ENCODE peak calls at places on chromosomes 11 and 22, in five cellular contexts. One of them, this sample, is unnamed.

GRCh38 chr11:111186308-111186967 is 59.1 kb upstream of the POU2AF2 start:
- DNase-seq in GM23338: no peak
- DNase-seq in PC-3: no peak
- DNase-seq in GM23248: no peak
- DNase-seq in DND-41: no peak
- DNase-seq in this sample: no peak

GRCh38 chr11:11983427-11983826 is 25.0 kb downstream of the DKK3 start:
- DNase-seq in DND-41: no peak
- DNase-seq in GM23248: peak; percentile 60
- DNase-seq in GM23338: no peak
- DNase-seq in PC-3: no peak
- DNase-seq in this sample: no peak

GRCh38 chr11:129408865-129409444 is 33.3 kb downstream of the BARX2 start:
- DNase-seq in PC-3: no peak
- DNase-seq in GM23338: no peak
- DNase-seq in DND-41: no peak
- DNase-seq in GM23248: no peak
- DNase-seq in this sample: no peak

GRCh38 chr11:131658952-131659351 is 288.5 kb downstream of the NTM start:
- DNase-seq in GM23248: no peak
- DNase-seq in GM23338: no peak
- DNase-seq in DND-41: peak; percentile 39
- DNase-seq in PC-3: no peak
- DNase-seq in this sample: no peak

GRCh38 chr22:16917144-16918003 is 90.6 kb downstream of the GAB4 start:
- DNase-seq in GM23248: peak; percentile 68
- DNase-seq in DND-41: peak; percentile 60
- DNase-seq in GM23338: peak; percentile 90
- DNase-seq in PC-3: peak; percentile 56
- DNase-seq in this sample: peak; percentile 77

GRCh38 chr11:23875407-23875950 is 621.4 kb upstream of the LUZP2 start:
- DNase-seq in PC-3: no peak
- DNase-seq in GM23248: no peak
- DNase-seq in DND-41: no peak
- DNase-seq in GM23338: no peak
- DNase-seq in this sample: no peak

GRCh38 chr11:81658722-81659121 is 1074.9 kb downstream of the FAM181B start:
- DNase-seq in GM23338: peak; percentile 70
- DNase-seq in GM23248: peak; percentile 36
- DNase-seq in DND-41: no peak
- DNase-seq in PC-3: peak; percentile 38
- DNase-seq in this sample: peak; percentile 33

GRCh38 chr11:6468712-6469495 is 4.8 kb downstream of the TRIM3 start:
- DNase-seq in PC-3: peak; percentile 31
- DNase-seq in GM23338: peak; percentile 100
- DNase-seq in GM23248: peak; percentile 24
- DNase-seq in DND-41: peak; percentile 31
- DNase-seq in this sample: peak; percentile 93

GRCh38 chr22:38104084-38104483 is 6.4 kb downstream of the BAIAP2L2 start:
- DNase-seq in DND-41: no peak
- DNase-seq in GM23248: peak; percentile 47
- DNase-seq in GM23338: peak; percentile 85
- DNase-seq in PC-3: peak; percentile 31
- DNase-seq in this sample: no peak

GRCh38 chr11:106087815-106088435 is 10.5 kb downstream of the AASDHPPT start:
- DNase-seq in GM23248: peak; percentile 72
- DNase-seq in PC-3: peak; percentile 83
- DNase-seq in GM23338: peak; percentile 63
- DNase-seq in DND-41: peak; percentile 56
- DNase-seq in this sample: peak; percentile 66

GRCh38 chr11:106091480-106092123 is 14.1 kb downstream of the AASDHPPT start:
- DNase-seq in GM23338: no peak
- DNase-seq in DND-41: no peak
- DNase-seq in GM23248: peak; percentile 79
- DNase-seq in PC-3: peak; percentile 65
- DNase-seq in this sample: peak; percentile 11

GRCh38 chr11:106086850-106087249 is 9.4 kb downstream of the AASDHPPT start:
- DNase-seq in PC-3: no peak
- DNase-seq in GM23338: no peak
- DNase-seq in DND-41: no peak
- DNase-seq in GM23248: no peak
- DNase-seq in this sample: no peak

GRCh38 chr11:106086135-106086534 is 8.7 kb downstream of the AASDHPPT start:
- DNase-seq in DND-41: no peak
- DNase-seq in GM23248: no peak
- DNase-seq in GM23338: no peak
- DNase-seq in PC-3: no peak
- DNase-seq in this sample: no peak

GRCh38 chr11:106088896-106089295 is 11.4 kb downstream of the AASDHPPT start:
- DNase-seq in GM23248: peak; percentile 17
- DNase-seq in DND-41: no peak
- DNase-seq in GM23338: no peak
- DNase-seq in PC-3: peak; percentile 26
- DNase-seq in this sample: no peak
- H3K79me2 ChIP-seq in GM23248: peaks cover 91% of the 10 kb centered on the region
- H3K79me2 ChIP-seq in DND-41: peaks cover 89% of the 10 kb centered on the region
- H3K79me2 ChIP-seq in GM23338: peaks cover 80% of the 10 kb centered on the region
- H3K79me2 ChIP-seq in PC-3: peaks cover 71% of the 10 kb centered on the region
- H3K79me2 ChIP-seq in this sample: peaks cover 88% of the 10 kb centered on the region

GRCh38 chr11:829116-829945 is 1.6 kb downstream of the CRACR2B start:
- DNase-seq in GM23338: peak; percentile 64
- DNase-seq in PC-3: no peak
- DNase-seq in GM23248: no peak
- DNase-seq in DND-41: no peak
- DNase-seq in this sample: no peak

GRCh38 chr11:829946-830294 is 2.2 kb downstream of the CRACR2B start:
- DNase-seq in GM23248: peak; percentile 53
- DNase-seq in DND-41: no peak
- DNase-seq in GM23338: peak; percentile 77
- DNase-seq in PC-3: no peak
- DNase-seq in this sample: no peak

GRCh38 chr11:831132-831864 is 1.5 kb upstream of the CD151 start:
- DNase-seq in DND-41: no peak
- DNase-seq in PC-3: no peak
- DNase-seq in GM23248: peak; percentile 77
- DNase-seq in GM23338: no peak
- DNase-seq in this sample: no peak

GRCh38 chr11:831951-832528 is 712 bp upstream of the CD151 start:
- DNase-seq in GM23248: no peak
- DNase-seq in PC-3: no peak
- DNase-seq in GM23338: no peak
- DNase-seq in DND-41: no peak
- DNase-seq in this sample: no peak

DNA sequence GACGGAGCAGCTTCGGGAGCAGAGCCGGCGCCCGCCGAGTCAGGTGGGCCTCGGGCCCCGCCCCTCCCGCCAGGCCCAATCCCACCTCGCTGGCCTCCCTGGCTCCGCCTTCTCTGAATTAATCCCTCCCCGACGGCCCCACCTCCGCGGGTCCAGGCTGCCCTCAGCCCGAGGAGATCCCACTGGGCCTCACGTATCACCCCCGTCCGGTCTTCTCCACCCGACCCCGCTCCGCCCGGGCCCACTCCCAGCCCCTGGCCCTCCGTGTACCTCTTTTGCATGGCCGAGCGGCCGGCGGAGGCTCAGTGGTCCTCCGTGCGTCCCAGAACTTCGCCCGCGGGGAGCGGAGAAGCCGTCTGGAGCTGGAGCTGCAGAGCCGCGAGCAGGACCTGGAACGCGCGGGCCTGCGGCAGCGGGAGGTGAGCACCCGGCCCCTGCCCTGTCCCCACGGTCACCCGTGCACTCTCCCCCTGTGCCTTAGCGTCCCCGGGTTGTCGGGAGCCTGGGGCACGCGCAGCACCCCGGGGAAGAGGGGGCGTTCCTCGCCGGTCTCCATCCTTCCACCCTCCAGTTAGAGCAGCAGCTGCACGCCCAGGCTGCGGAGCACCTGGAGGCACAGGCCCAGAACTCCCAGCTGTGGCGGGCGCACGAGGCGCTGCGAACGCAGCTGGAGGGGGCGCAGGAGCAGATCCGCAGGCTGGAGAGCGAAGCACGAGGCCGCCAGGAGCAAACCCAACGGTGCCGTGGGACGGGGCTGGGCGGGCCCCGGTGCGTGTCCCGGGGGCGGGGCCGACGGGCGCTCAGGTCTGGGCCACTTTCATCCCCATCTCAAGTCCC is 2.2 kb upstream of the CD151 start:
- DNase-seq in GM23248: peak; percentile 85
- DNase-seq in GM23338: peak; percentile 95
- DNase-seq in DND-41: peak; percentile 54
- DNase-seq in PC-3: no peak
- DNase-seq in this sample: peak; percentile 90
- TF ChIP-seq EZH2 in GM23248: no peak
- TF ChIP-seq EZH2 in GM23338: no peak
- TF ChIP-seq EZH2 in DND-41: no peak
- TF ChIP-seq EZH2 in PC-3: no peak
- TF ChIP-seq EZH2 in this sample: peak; percentile 45

GRCh38 chr11:96155627-96156378 is 187.2 kb downstream of the MAML2 start:
- DNase-seq in PC-3: peak; percentile 88
- DNase-seq in DND-41: no peak
- DNase-seq in GM23338: peak; percentile 67
- DNase-seq in GM23248: peak; percentile 98
- DNase-seq in this sample: peak; percentile 85

GRCh38 chr11:96156379-96156722 is 186.6 kb downstream of the MAML2 start:
- DNase-seq in DND-41: no peak
- DNase-seq in GM23248: peak; percentile 88
- DNase-seq in GM23338: no peak
- DNase-seq in PC-3: no peak
- DNase-seq in this sample: no peak

GRCh38 chr11:96158126-96158525 is 184.9 kb downstream of the MAML2 start:
- DNase-seq in PC-3: no peak
- DNase-seq in DND-41: no peak
- DNase-seq in GM23248: no peak
- DNase-seq in GM23338: no peak
- DNase-seq in this sample: no peak

GRCh38 chr11:96159968-96160367 is 183.0 kb downstream of the MAML2 start:
- DNase-seq in GM23248: no peak
- DNase-seq in PC-3: no peak
- DNase-seq in GM23338: no peak
- DNase-seq in DND-41: no peak
- DNase-seq in this sample: no peak

GRCh38 chr11:96157517-96157873 is 185.5 kb downstream of the MAML2 start:
- DNase-seq in GM23248: no peak
- DNase-seq in DND-41: no peak
- DNase-seq in PC-3: no peak
- DNase-seq in GM23338: no peak
- DNase-seq in this sample: no peak
- H3K79me2 ChIP-seq in GM23248: peaks cover 73% of the 10 kb centered on the region
- H3K79me2 ChIP-seq in DND-41: no peaks in the 10 kb centered on the region
- H3K79me2 ChIP-seq in PC-3: peaks cover 3% of the 10 kb centered on the region
- H3K79me2 ChIP-seq in GM23338: no peaks in the 10 kb centered on the region
- H3K79me2 ChIP-seq in this sample: peaks cover 43% of the 10 kb centered on the region

GRCh38 chr22:27797793-27798525 is 3.6 kb downstream of the MN1 start:
- DNase-seq in DND-41: no peak
- DNase-seq in PC-3: no peak
- DNase-seq in GM23248: no peak
- DNase-seq in GM23338: no peak
- DNase-seq in this sample: no peak
- TF ChIP-seq EZH2 in DND-41: no peak
- TF ChIP-seq EZH2 in PC-3: no peak
- TF ChIP-seq EZH2 in GM23248: no peak
- TF ChIP-seq EZH2 in GM23338: peak; percentile 94
- TF ChIP-seq EZH2 in this sample: peak; percentile 80

GRCh38 chr22:33873186-33873585 is 47.1 kb downstream of the LARGE1 start:
- DNase-seq in DND-41: no peak
- DNase-seq in GM23338: no peak
- DNase-seq in PC-3: no peak
- DNase-seq in GM23248: peak; percentile 57
- DNase-seq in this sample: no peak
- H3K79me2 ChIP-seq in DND-41: no peaks in the 10 kb centered on the region
- H3K79me2 ChIP-seq in GM23338: peaks cover 100% of the 10 kb centered on the region
- H3K79me2 ChIP-seq in PC-3: no peaks in the 10 kb centered on the region
- H3K79me2 ChIP-seq in GM23248: peaks cover 16% of the 10 kb centered on the region
- H3K79me2 ChIP-seq in this sample: peaks cover 85% of the 10 kb centered on the region